ENCODE peak calls at places on chromosome 11, in ten cellular contexts. One of them, this sample, is unnamed.

GRCh38 chr11:28964811-28965210 is 856.6 kb downstream of the METTL15 start:
- DNase-seq in astrocyte: peak; percentile 27
- DNase-seq in ovary: no peak
- DNase-seq in left ventricle myocardium inferior: no peak
- DNase-seq in mesenchymal stem cell: no peak
- DNase-seq in left lung: no peak
- DNase-seq in thoracic aorta: no peak
- DNase-seq in psoas muscle: no peak
- DNase-seq in heart right ventricle: no peak
- DNase-seq in HAP-1: no peak
- DNase-seq in this sample: no peak

GRCh38 chr11:71914127-71914526 is 14.3 kb downstream of the XNDC1N start:
- DNase-seq in left lung: no peak
- DNase-seq in left ventricle myocardium inferior: no peak
- DNase-seq in ovary: no peak
- DNase-seq in HAP-1: no peak
- DNase-seq in heart right ventricle: no peak
- DNase-seq in thoracic aorta: no peak
- DNase-seq in astrocyte: no peak
- DNase-seq in psoas muscle: no peak
- DNase-seq in mesenchymal stem cell: no peak
- DNase-seq in this sample: no peak

GRCh38 chr11:19379465-19379864 is 138.7 kb upstream of the E2F8 start:
- DNase-seq in left ventricle myocardium inferior: no peak
- DNase-seq in mesenchymal stem cell: no peak
- DNase-seq in ovary: no peak
- DNase-seq in astrocyte: peak; percentile 38
- DNase-seq in thoracic aorta: no peak
- DNase-seq in psoas muscle: no peak
- DNase-seq in HAP-1: no peak
- DNase-seq in heart right ventricle: no peak
- DNase-seq in left lung: no peak
- DNase-seq in this sample: no peak

GRCh38 chr11:18768472-18768901 is 23.1 kb downstream of the PTPN5 start:
- DNase-seq in heart right ventricle: no peak
- DNase-seq in psoas muscle: no peak
- DNase-seq in left lung: no peak
- DNase-seq in ovary: no peak
- DNase-seq in astrocyte: no peak
- DNase-seq in thoracic aorta: no peak
- DNase-seq in mesenchymal stem cell: no peak
- DNase-seq in HAP-1: no peak
- DNase-seq in left ventricle myocardium inferior: no peak
- DNase-seq in this sample: no peak

GRCh38 chr11:73383249-73384126 is 7.3 kb downstream of the RELT start:
- DNase-seq in left lung: no peak
- DNase-seq in astrocyte: no peak
- DNase-seq in ovary: no peak
- DNase-seq in heart right ventricle: no peak
- DNase-seq in psoas muscle: no peak
- DNase-seq in thoracic aorta: no peak
- DNase-seq in mesenchymal stem cell: peak; percentile 52
- DNase-seq in left ventricle myocardium inferior: no peak
- DNase-seq in HAP-1: no peak
- DNase-seq in this sample: no peak

GRCh38 chr11:48237727-48238126 is 7.2 kb upstream of the OR4X2 start:
- DNase-seq in ovary: no peak
- DNase-seq in mesenchymal stem cell: no peak
- DNase-seq in astrocyte: no peak
- DNase-seq in HAP-1: no peak
- DNase-seq in left ventricle myocardium inferior: no peak
- DNase-seq in thoracic aorta: no peak
- DNase-seq in left lung: no peak
- DNase-seq in psoas muscle: no peak
- DNase-seq in heart right ventricle: no peak
- DNase-seq in this sample: no peak

GRCh38 chr11:65613091-65613928 is 711 bp downstream of the MAP3K11 start:
- DNase-seq in mesenchymal stem cell: no peak
- DNase-seq in heart right ventricle: no peak
- DNase-seq in left lung: peak; percentile 85
- DNase-seq in ovary: peak; percentile 74
- DNase-seq in HAP-1: no peak
- DNase-seq in left ventricle myocardium inferior: no peak
- DNase-seq in psoas muscle: peak; percentile 75
- DNase-seq in astrocyte: no peak
- DNase-seq in thoracic aorta: no peak
- DNase-seq in this sample: no peak

GRCh38 chr11:95089620-95090542 is at the start of gene ENDOD1:
- DNase-seq in HAP-1: peak; percentile 59
- DNase-seq in astrocyte: peak; percentile 74
- DNase-seq in ovary: peak; percentile 89
- DNase-seq in left ventricle myocardium inferior: peak; percentile 83
- DNase-seq in psoas muscle: peak; percentile 92
- DNase-seq in heart right ventricle: peak; percentile 80
- DNase-seq in left lung: peak; percentile 97
- DNase-seq in thoracic aorta: no peak
- DNase-seq in mesenchymal stem cell: peak; percentile 82
- DNase-seq in this sample: no peak

DNA sequence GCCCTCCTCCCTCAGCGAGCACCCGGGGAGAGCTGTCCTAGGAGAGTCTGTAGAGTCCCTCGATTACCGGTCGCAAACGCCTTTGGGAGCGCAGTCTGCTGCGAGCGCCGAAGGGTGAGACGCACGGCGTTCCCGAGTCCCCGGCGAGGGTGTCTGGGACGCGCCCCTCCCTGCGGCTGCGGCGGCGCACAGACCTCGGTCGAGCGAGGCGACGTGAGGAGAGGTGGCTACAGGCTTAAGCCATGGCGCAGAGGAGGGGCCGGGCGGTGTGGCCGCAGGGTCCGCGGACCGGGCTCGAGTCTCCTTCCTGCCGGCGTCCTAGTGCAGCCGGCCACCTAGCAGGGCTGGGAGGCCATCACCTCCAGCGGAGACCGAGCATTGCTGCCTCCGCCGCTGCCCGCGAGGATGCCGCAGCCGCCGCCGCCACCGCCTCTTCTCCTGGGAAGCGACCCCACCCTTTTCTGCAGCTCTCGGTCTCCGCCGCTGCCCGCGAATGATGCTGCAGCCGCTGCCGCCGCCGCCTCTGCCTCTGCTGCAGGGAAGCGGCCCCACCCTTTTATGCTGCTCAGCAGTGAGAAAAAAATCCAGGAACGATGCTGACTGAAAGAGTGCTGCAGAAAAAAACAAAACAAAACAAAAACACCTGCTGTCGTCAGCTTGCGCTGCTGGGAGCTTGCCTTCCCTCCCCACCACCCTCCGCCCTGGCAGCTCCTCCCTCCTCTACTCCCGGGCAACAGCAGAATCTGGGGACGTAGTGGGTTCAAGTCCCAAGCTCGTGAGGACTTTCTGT is at the start of gene MAP6:
- DNase-seq in HAP-1: peak; percentile 39
- DNase-seq in psoas muscle: peak; percentile 58
- DNase-seq in left lung: peak; percentile 81
- DNase-seq in astrocyte: no peak
- DNase-seq in heart right ventricle: no peak
- DNase-seq in thoracic aorta: no peak
- DNase-seq in ovary: peak; percentile 45
- DNase-seq in mesenchymal stem cell: no peak
- DNase-seq in left ventricle myocardium inferior: peak; percentile 27
- DNase-seq in this sample: no peak
- H3K27me3 ChIP-seq in HAP-1: peaks cover 34% of the 10 kb centered on the region
- H3K27me3 ChIP-seq in psoas muscle: no peaks in the 10 kb centered on the region
- H3K27me3 ChIP-seq in left lung: peaks cover 86% of the 10 kb centered on the region
- H3K27me3 ChIP-seq in astrocyte: peaks cover 55% of the 10 kb centered on the region
- H3K27me3 ChIP-seq in heart right ventricle: peaks cover 84% of the 10 kb centered on the region
- H3K27me3 ChIP-seq in thoracic aorta: no peaks in the 10 kb centered on the region
- H3K27me3 ChIP-seq in ovary: no peaks in the 10 kb centered on the region
- H3K27me3 ChIP-seq in mesenchymal stem cell: peaks cover 38% of the 10 kb centered on the region
- H3K27me3 ChIP-seq in left ventricle myocardium inferior: peaks cover 23% of the 10 kb centered on the region
- H3K27me3 ChIP-seq in this sample: peaks cover 61% of the 10 kb centered on the region

GRCh38 chr11:5596611-5597201 is at the start of gene TRIM6:
- DNase-seq in left ventricle myocardium inferior: peak; percentile 50
- DNase-seq in heart right ventricle: peak; percentile 51
- DNase-seq in ovary: peak; percentile 83
- DNase-seq in astrocyte: peak; percentile 49
- DNase-seq in thoracic aorta: no peak
- DNase-seq in HAP-1: peak; percentile 23
- DNase-seq in mesenchymal stem cell: peak; percentile 59
- DNase-seq in left lung: peak; percentile 88
- DNase-seq in psoas muscle: peak; percentile 73
- DNase-seq in this sample: no peak

GRCh38 chr11:5593146-5593545 is 3.3 kb upstream of the TRIM6 start:
- DNase-seq in heart right ventricle: no peak
- DNase-seq in HAP-1: no peak
- DNase-seq in left lung: no peak
- DNase-seq in astrocyte: peak; percentile 59
- DNase-seq in ovary: no peak
- DNase-seq in left ventricle myocardium inferior: no peak
- DNase-seq in psoas muscle: no peak
- DNase-seq in thoracic aorta: no peak
- DNase-seq in mesenchymal stem cell: no peak
- DNase-seq in this sample: no peak

GRCh38 chr11:5592615-5593014 is 3.8 kb upstream of the TRIM6 start:
- DNase-seq in left lung: no peak
- DNase-seq in thoracic aorta: no peak
- DNase-seq in ovary: no peak
- DNase-seq in left ventricle myocardium inferior: no peak
- DNase-seq in mesenchymal stem cell: no peak
- DNase-seq in HAP-1: no peak
- DNase-seq in heart right ventricle: no peak
- DNase-seq in astrocyte: no peak
- DNase-seq in psoas muscle: no peak
- DNase-seq in this sample: no peak

GRCh38 chr11:5600374-5600851 is 4.0 kb downstream of the TRIM6 start:
- DNase-seq in HAP-1: peak; percentile 78
- DNase-seq in mesenchymal stem cell: peak; percentile 91
- DNase-seq in ovary: peak; percentile 70
- DNase-seq in left ventricle myocardium inferior: peak; percentile 41
- DNase-seq in thoracic aorta: no peak
- DNase-seq in psoas muscle: peak; percentile 67
- DNase-seq in heart right ventricle: peak; percentile 63
- DNase-seq in astrocyte: peak; percentile 79
- DNase-seq in left lung: peak; percentile 78
- DNase-seq in this sample: peak; percentile 80

DNA sequence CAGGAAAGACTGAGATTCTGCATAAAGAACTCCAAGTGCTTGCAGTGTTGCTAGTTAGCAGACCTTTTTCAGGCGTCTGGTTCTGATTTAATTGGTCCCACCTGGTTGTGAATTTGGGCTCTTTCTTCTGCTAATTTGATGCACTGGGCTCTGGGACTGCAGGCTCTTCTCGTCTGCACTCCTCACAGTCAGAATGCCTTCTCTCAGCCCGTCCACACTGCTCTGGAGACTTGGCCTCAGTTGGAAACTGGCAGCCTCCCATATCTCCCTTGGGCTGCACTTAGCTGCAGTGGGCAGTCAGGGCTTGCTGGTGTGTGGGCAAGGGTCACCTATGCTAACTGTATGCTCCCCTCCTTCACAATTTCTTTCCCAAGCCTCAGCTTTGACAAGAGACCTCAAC is 1.5 kb downstream of the TRIM6 start:
- DNase-seq in left lung: no peak
- DNase-seq in mesenchymal stem cell: no peak
- DNase-seq in heart right ventricle: no peak
- DNase-seq in left ventricle myocardium inferior: no peak
- DNase-seq in ovary: no peak
- DNase-seq in psoas muscle: no peak
- DNase-seq in astrocyte: no peak
- DNase-seq in thoracic aorta: no peak
- DNase-seq in HAP-1: no peak
- DNase-seq in this sample: no peak
- H3K4me3 ChIP-seq in left lung: no peak overlapping the region
- H3K4me3 ChIP-seq in mesenchymal stem cell: peak overlapping the region; percentile 92
- H3K4me3 ChIP-seq in heart right ventricle: no peak overlapping the region
- H3K4me3 ChIP-seq in left ventricle myocardium inferior: no peak overlapping the region
- H3K4me3 ChIP-seq in ovary: no peak overlapping the region
- H3K4me3 ChIP-seq in psoas muscle: no peak overlapping the region
- H3K4me3 ChIP-seq in astrocyte: peak overlapping the region; percentile 81
- H3K4me3 ChIP-seq in thoracic aorta: no peak overlapping the region
- H3K4me3 ChIP-seq in HAP-1: peak overlapping the region; percentile 50
- H3K4me3 ChIP-seq in this sample: no peak overlapping the region

GRCh38 chr11:121389651-121390050 is 62.5 kb upstream of the SORL1 start:
- DNase-seq in HAP-1: peak; percentile 12
- DNase-seq in ovary: no peak
- DNase-seq in left ventricle myocardium inferior: peak; percentile 67
- DNase-seq in astrocyte: peak; percentile 50
- DNase-seq in heart right ventricle: peak; percentile 68
- DNase-seq in psoas muscle: no peak
- DNase-seq in mesenchymal stem cell: no peak
- DNase-seq in left lung: no peak
- DNase-seq in thoracic aorta: no peak
- DNase-seq in this sample: no peak

GRCh38 chr11:121394785-121395184 is 57.3 kb upstream of the SORL1 start:
- DNase-seq in thoracic aorta: no peak
- DNase-seq in astrocyte: no peak
- DNase-seq in mesenchymal stem cell: no peak
- DNase-seq in ovary: no peak
- DNase-seq in HAP-1: no peak
- DNase-seq in psoas muscle: no peak
- DNase-seq in left lung: no peak
- DNase-seq in left ventricle myocardium inferior: no peak
- DNase-seq in heart right ventricle: no peak
- DNase-seq in this sample: no peak

GRCh38 chr11:121391914-121392313 is 60.2 kb upstream of the SORL1 start:
- DNase-seq in HAP-1: no peak
- DNase-seq in psoas muscle: no peak
- DNase-seq in left ventricle myocardium inferior: no peak
- DNase-seq in ovary: no peak
- DNase-seq in thoracic aorta: no peak
- DNase-seq in astrocyte: no peak
- DNase-seq in left lung: no peak
- DNase-seq in mesenchymal stem cell: no peak
- DNase-seq in heart right ventricle: no peak
- DNase-seq in this sample: no peak

DNA sequence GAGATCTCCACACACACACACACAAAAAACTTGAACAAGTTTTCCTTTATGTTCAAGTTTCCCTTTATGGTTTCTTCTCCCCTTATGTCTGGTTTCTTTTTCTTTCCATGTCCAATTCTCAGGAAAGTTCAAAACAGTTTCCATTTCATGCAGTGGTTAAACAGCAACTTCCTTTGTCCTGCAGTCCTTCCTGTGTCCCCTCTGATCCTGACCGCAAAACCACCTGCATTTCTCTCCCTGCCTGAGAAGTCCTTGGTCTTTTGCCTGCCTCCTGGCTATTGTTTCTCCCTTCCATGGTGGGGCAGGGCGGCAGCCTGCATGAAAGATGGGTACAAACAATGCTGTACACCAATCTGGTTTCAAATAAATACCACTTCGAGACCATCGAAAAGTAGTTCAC is 58.3 kb upstream of the SORL1 start:
- DNase-seq in left lung: no peak
- DNase-seq in left ventricle myocardium inferior: no peak
- DNase-seq in psoas muscle: no peak
- DNase-seq in heart right ventricle: no peak
- DNase-seq in HAP-1: no peak
- DNase-seq in mesenchymal stem cell: no peak
- DNase-seq in ovary: no peak
- DNase-seq in thoracic aorta: no peak
- DNase-seq in astrocyte: no peak
- DNase-seq in this sample: no peak
- H3K27me3 ChIP-seq in left lung: no peaks in the 10 kb centered on the region
- H3K27me3 ChIP-seq in left ventricle myocardium inferior: no peaks in the 10 kb centered on the region
- H3K27me3 ChIP-seq in psoas muscle: no peaks in the 10 kb centered on the region
- H3K27me3 ChIP-seq in heart right ventricle: no peaks in the 10 kb centered on the region
- H3K27me3 ChIP-seq in HAP-1: no peaks in the 10 kb centered on the region
- H3K27me3 ChIP-seq in mesenchymal stem cell: peaks cover 43% of the 10 kb centered on the region
- H3K27me3 ChIP-seq in ovary: no peaks in the 10 kb centered on the region
- H3K27me3 ChIP-seq in thoracic aorta: no peaks in the 10 kb centered on the region
- H3K27me3 ChIP-seq in astrocyte: peaks cover 11% of the 10 kb centered on the region
- H3K27me3 ChIP-seq in this sample: peaks cover 5% of the 10 kb centered on the region

DNA sequence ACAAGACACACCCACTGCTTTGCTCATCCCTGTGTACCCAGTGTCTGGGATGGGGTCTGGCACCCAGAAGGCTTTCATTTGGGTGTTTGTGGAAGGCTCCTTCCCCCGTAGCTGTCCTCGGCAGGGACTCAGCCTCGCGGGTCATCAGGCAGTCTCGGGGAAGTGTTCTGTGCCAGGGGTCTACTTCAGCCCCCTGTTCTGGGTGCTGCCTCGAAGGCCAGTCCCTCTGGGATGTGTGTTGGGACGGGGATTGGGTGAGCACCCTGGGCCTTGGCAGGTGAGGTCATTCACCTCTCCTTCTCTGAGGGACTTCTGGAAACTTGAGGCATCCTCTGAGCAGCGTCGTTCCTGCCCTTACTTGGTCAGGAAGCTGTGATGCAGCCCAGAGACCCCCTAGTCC is 65.5 kb downstream of the RPUSD4 start:
- DNase-seq in left lung: no peak
- DNase-seq in psoas muscle: no peak
- DNase-seq in astrocyte: no peak
- DNase-seq in mesenchymal stem cell: no peak
- DNase-seq in thoracic aorta: no peak
- DNase-seq in left ventricle myocardium inferior: no peak
- DNase-seq in heart right ventricle: no peak
- DNase-seq in ovary: peak; percentile 24
- DNase-seq in HAP-1: no peak
- DNase-seq in this sample: no peak
- H3K4me3 ChIP-seq in left lung: no peak overlapping the region
- H3K4me3 ChIP-seq in psoas muscle: no peak overlapping the region
- H3K4me3 ChIP-seq in astrocyte: no peak overlapping the region
- H3K4me3 ChIP-seq in mesenchymal stem cell: no peak overlapping the region
- H3K4me3 ChIP-seq in thoracic aorta: no peak overlapping the region
- H3K4me3 ChIP-seq in left ventricle myocardium inferior: no peak overlapping the region
- H3K4me3 ChIP-seq in heart right ventricle: no peak overlapping the region
- H3K4me3 ChIP-seq in ovary: no peak overlapping the region
- H3K4me3 ChIP-seq in HAP-1: no peak overlapping the region
- H3K4me3 ChIP-seq in this sample: no peak overlapping the region